ENCODE peak calls at places on chromosomes 16 and 17, in four cellular contexts. Z is left lung; B is effector memory CD4-positive, alpha-beta T cell; D is CD4-positive, CD25-positive, alpha-beta regulatory T cell. U is an unnamed sample.
A peak's percentile ranks its signal among the peaks of the same experiment; 100 is the strongest.

GRCh38 chr16:75131081-75131480 is 14.5 kb upstream of the LDHD start:
- DNase-seq in Z (no peak), B (no peak), D (no peak), U (no peak)

GRCh38 chr16:88102597-88102996 is 151.4 kb downstream of the BANP start:
- DNase-seq in Z (peak; percentile 65), B (no peak), D (no peak), U (no peak)

GRCh38 chr17:58412064-58412703 is 5.2 kb downstream of the RNF43 start:
- DNase-seq in Z (no peak), B (no peak), D (no peak), U (no peak)

GRCh38 chr16:643050-643368 is 1.4 kb downstream of the MCRIP2 start:
- DNase-seq in Z (no peak), B (no peak), D (no peak), U (no peak)

GRCh38 chr17:6753006-6753445 is 2.8 kb upstream of the XAF1 start:
- DNase-seq in Z (no peak), B (peak; percentile 16), D (peak; percentile 28), U (no peak)

GRCh38 chr17:8673621-8674020 is 43.1 kb upstream of the MYH10 start:
- DNase-seq in Z (no peak), B (no peak), D (no peak), U (no peak)

GRCh38 chr16:21708533-21709115 is 44.9 kb downstream of the OTOA start:
- DNase-seq in Z (no peak), B (peak; percentile 72), D (peak; percentile 88), U (peak; percentile 32)

GRCh38 chr16:84898447-84898846 is 78.7 kb downstream of the CRISPLD2 start:
- DNase-seq in Z (no peak), B (no peak), D (peak; percentile 8), U (no peak)

GRCh38 chr16:82055728-82056549 is 20.9 kb downstream of the HSD17B2 start:
- DNase-seq in Z (no peak), B (no peak), D (no peak), U (no peak)

GRCh38 chr17:34451313-34451712 is 88.3 kb upstream of the CCL1 start:
- DNase-seq in Z (no peak), B (no peak), D (no peak), U (no peak)

GRCh38 chr17:63096426-63096825 is 130.4 kb downstream of the TANC2 start:
- DNase-seq in Z (no peak), B (no peak), D (no peak), U (no peak)

GRCh38 chr17:33387406-33387805 is 94.3 kb upstream of the ASIC2 start:
- DNase-seq in Z (no peak), B (no peak), D (no peak), U (no peak)

GRCh38 chr16:86096850-86097249 is 197.9 kb downstream of the IRF8 start:
- DNase-seq in Z (no peak), B (no peak), D (no peak), U (no peak)

GRCh38 chr17:79934653-79934970 is 95.4 kb upstream of the CBX4 start:
- DNase-seq in Z (peak; percentile 51), B (no peak), D (no peak), U (no peak)

GRCh38 chr17:50209472-50210248 is 8.2 kb upstream of the COL1A1 start:
- DNase-seq in Z (peak; percentile 85), B (no peak), D (no peak), U (no peak)
- H3K27ac ChIP-seq in Z (peak overlapping the region; percentile 87), B (no peak overlapping the region), D (no peak overlapping the region), U (peak overlapping the region; percentile 32)

DNA sequence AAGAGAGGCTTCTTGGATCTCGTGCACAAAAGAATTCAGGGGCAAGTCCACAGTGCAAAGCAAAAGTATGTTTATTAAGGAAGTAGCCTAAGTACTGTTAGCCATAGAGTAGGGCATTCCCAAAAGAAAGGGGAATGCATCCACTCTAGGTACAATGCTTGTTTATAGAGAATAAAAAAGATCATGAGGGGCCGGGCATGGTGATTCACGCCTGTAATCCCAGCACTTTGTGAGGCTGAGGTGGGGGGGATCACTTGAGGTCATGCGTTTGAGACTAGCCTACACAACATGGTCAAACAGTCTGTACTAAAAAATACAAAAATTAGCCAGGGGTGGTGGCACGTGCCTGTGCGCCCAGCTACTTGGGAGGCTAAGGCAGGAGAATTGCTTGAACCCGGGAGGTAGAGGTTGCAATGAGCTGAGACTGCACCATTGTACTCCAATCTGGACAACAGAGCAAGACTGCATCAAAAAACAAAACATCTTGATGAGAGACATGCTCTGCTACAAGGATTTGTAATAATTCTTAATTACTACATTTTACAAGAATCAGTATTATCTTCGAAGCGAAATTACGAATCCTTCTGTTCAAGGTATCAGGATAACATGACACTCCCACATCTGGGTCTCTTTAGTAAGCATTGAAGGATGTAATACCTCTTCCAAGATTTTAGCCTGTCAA is 191.6 kb downstream of the CPPED1 start:
- DNase-seq in Z (no peak), B (no peak), D (no peak), U (no peak)
- H3K27ac ChIP-seq in Z (no peak overlapping the region), B (no peak overlapping the region), D (no peak overlapping the region), U (no peak overlapping the region)

DNA sequence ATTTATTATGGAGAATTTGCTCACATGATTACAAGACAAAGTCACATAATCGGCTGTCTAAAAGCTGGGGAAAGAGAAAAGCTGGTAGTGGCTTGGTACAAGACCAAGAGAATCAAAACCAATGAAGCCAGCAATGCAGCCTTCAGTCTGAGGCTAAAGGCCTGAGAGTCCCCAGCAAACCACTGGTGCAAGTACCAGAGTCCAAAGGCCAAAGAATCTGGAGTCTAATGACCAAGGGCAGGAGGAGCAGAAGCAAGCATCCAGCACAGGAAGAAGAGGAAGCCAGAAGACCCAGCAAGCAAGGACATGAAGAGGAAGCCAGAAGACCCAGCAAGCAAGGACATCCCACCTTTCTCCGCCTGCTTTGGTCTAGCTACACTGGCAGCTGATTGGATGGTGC is 250.6 kb upstream of the SALL1 start:
- DNase-seq in Z (no peak), B (no peak), D (no peak), U (no peak)
- H3K27ac ChIP-seq in Z (no peak overlapping the region), B (no peak overlapping the region), D (no peak overlapping the region), U (no peak overlapping the region)

DNA sequence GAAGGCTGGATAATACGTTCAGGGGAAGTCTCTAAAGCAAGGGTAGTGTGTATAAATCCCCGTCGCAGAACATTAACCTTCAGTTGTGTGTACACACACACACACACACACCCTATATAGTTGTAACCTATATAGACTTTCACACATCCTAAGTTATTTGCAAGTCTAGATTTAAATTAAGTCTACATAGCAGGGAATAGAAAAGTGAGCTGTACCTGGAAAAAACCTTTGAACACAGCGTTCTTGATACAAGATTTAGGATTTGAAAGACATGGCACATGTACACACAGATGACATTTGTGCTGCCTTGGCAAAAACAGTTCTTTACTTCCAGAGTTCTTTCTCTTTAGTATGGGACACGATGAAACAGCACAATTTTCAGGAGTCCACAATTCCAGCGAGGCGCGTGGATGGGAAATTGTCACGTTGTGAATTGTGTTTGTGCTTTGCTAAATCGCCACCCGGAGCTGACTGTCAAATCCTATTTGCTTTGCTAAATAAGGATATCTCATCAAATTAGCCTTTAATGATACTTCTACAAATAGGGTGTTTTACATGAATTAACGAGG is 233.9 kb downstream of the MRTFB start:
- DNase-seq in Z (no peak), B (no peak), D (no peak), U (no peak)
- H3K27ac ChIP-seq in Z (no peak overlapping the region), B (no peak overlapping the region), D (no peak overlapping the region), U (peak overlapping the region; percentile 77)

DNA sequence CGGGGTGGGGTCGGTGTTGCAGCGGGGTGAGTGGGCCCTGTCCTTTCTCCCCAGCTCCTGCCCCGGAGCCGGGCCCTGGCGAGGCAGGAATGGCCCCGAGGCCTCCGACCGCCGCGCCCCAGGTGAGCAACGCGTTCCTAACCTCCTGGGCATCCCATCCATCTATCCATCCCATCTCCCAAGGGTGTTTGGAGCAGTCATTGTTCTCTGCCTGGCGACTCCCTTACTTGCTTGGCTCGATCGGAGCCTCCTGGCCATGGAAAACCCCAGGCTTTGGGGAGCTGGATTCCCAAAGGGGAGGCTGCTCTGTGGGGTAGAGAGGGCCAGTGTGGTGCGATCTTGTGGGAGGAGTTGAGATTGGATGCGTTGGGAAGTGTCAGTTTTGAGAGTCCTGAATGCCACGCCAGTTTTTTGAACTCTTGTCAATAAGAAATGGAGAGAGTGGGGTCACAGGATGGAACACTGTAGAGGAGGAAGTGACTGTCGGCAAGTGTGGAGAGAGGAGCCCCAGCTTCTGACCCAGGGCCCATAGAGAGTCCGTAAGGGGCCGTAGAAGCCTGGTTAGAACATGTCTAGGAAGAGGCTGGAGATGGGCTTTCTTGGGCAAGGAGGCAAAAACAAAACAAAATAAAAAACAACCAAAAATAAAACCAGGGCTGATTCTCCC is 746 bp downstream of the ZFP90 start:
- DNase-seq in Z (no peak), B (no peak), D (peak; percentile 63), U (no peak)
- H3K27ac ChIP-seq in Z (peak overlapping the region; percentile 53), B (peak overlapping the region; percentile 82), D (peak overlapping the region; percentile 96), U (no peak overlapping the region)

GRCh38 chr17:75685508-75685907 is 18.4 kb downstream of the SAP30BP start:
- DNase-seq in Z (no peak), B (no peak), D (no peak), U (no peak)

GRCh38 chr17:75684924-75685323 is 17.8 kb downstream of the SAP30BP start:
- DNase-seq in Z (no peak), B (no peak), D (no peak), U (no peak)

GRCh38 chr17:75689441-75689873 is 22.3 kb downstream of the SAP30BP start:
- DNase-seq in Z (no peak), B (no peak), D (peak; percentile 88), U (no peak)

GRCh38 chr17:75691371-75692290 is 24.5 kb downstream of the SAP30BP start:
- DNase-seq in Z (no peak), B (no peak), D (peak; percentile 21), U (no peak)

GRCh38 chr17:75688209-75688771 is 21.2 kb downstream of the SAP30BP start:
- DNase-seq in Z (no peak), B (no peak), D (peak; percentile 36), U (no peak)
- H3K27ac ChIP-seq in Z (peak overlapping the region; percentile 27), B (no peak overlapping the region), D (peak overlapping the region; percentile 57), U (no peak overlapping the region)

DNA sequence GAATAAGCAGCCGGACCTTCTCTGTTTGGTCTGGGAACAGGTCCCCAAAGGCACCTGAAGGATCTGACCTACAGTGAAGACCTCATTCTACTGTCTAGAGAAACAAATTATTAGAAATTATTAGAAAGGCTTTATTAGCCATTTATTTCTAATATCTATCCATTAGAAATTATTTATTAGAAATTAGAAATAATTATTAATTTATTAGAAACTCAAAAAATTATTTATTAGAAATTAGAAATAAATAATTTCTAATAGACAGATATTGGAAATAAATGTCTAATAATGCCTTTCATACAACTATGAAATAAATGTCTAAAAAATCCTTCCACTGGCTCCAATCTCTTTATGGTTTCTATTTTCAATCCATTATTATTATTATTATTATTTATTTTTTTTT is 285.7 kb upstream of the ERCC4 start:
- DNase-seq in Z (no peak), B (no peak), D (no peak), U (no peak)
- H3K27ac ChIP-seq in Z (no peak overlapping the region), B (no peak overlapping the region), D (no peak overlapping the region), U (no peak overlapping the region)

DNA sequence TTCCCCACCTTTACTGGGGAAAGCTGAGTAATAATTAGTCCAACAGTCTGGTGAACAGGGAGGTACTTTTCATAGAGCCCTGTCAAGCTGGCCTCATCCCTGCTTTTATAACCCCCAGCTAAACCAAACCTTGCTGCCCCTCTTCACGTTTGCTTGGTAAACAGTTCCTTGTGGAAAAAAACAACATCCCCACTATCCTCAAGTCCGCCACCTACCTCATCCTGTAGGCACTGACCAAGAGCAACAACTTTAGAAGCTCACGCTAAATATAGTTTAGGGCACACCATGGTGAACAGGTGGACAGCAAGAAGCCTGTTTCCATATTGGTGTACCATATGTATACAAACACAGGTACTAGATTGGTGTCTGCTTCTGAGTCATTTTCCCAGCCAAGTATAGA is 16.5 kb downstream of the NFE2L1 start:
- DNase-seq in Z (no peak), B (no peak), D (no peak), U (no peak)
- H3K27ac ChIP-seq in Z (no peak overlapping the region), B (no peak overlapping the region), D (no peak overlapping the region), U (peak overlapping the region; percentile 45)

U was measured in SK-N-MC.